ENCODE peak calls at places on chromosomes 1 and 21, in nine cellular contexts. E, K, U, A, Z, X, S, C and G are unnamed samples.

GRCh38 chr1:226995064-226995965 is 55.2 kb downstream of the COQ8A start:
- DNase-seq in A (no peak), K (no peak), U (no peak), Z (peak; percentile 66), C (no peak), E (no peak), S (no peak), X (no peak), G (no peak)

GRCh38 chr1:3869751-3870301 is 12.6 kb downstream of the DFFB start:
- DNase-seq in C (no peak), K (no peak), X (no peak), U (no peak), A (no peak), S (no peak), E (no peak), Z (no peak), G (no peak)

GRCh38 chr1:93629101-93630059 is 52.3 kb downstream of the BCAR3 start:
- DNase-seq in C (peak; percentile 82), A (no peak), E (peak; percentile 44), U (no peak), S (no peak), Z (peak; percentile 61), K (no peak), X (no peak), G (peak; percentile 17)

GRCh38 chr21:38806942-38807284 is 1.2 kb downstream of the ETS2 start:
- DNase-seq in C (peak; percentile 52), A (no peak), U (no peak), X (no peak), K (no peak), S (no peak), Z (no peak), E (no peak), G (no peak)

GRCh38 chr1:181137217-181137743 is 48.8 kb downstream of the IER5 start:
- DNase-seq in U (no peak), K (no peak), X (no peak), C (no peak), S (no peak), Z (no peak), E (no peak), A (no peak), G (no peak)

GRCh38 chr1:55285849-55286248 is 70.7 kb upstream of the USP24 start:
- DNase-seq in E (no peak), Z (no peak), U (no peak), C (peak; percentile 27), X (no peak), A (no peak), S (no peak), K (no peak), G (no peak)

GRCh38 chr1:115671176-115672062 is 29.6 kb downstream of the VANGL1 start:
- DNase-seq in E (peak; percentile 55), A (no peak), X (no peak), Z (no peak), U (no peak), K (no peak), C (no peak), S (no peak), G (no peak)

GRCh38 chr1:43279161-43279560 is 6.2 kb downstream of the C1orf210 start:
- DNase-seq in E (no peak), U (no peak), C (no peak), S (peak; percentile 53), K (no peak), X (no peak), A (no peak), Z (no peak), G (no peak)

GRCh38 chr1:101316801-101317200 is 80.0 kb downstream of the S1PR1 start:
- DNase-seq in Z (no peak), C (no peak), A (no peak), K (no peak), E (no peak), U (no peak), S (no peak), X (no peak), G (no peak)

GRCh38 chr1:65554829-65555228 is 134.4 kb downstream of the LEPR start:
- DNase-seq in S (no peak), E (no peak), U (no peak), K (no peak), Z (no peak), A (no peak), X (no peak), C (no peak), G (no peak)

GRCh38 chr1:202200112-202200548 is 6.5 kb downstream of the LGR6 start:
- DNase-seq in X (no peak), S (no peak), E (no peak), U (peak; percentile 36), C (no peak), A (no peak), Z (no peak), K (peak; percentile 84), G (no peak)

DNA sequence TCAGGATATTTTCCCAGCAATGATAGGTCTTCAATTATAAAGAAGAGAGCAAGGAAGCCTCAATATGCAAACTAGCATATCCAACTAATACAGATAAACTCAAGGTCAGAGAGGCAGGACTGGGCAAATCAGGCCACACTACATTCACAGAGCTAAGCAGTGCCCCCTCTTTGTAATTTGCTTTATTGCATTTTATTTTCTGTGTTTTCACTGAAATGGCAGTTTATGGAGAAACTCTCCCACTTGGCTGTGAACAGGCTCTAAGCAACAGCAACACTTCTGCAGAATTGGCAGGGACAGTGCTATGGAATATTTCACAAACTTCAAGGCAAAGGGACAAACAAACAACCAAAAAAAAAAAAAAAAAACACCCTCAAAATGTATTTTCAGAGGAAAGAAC is 93.4 kb upstream of the SOD1 start:
- DNase-seq in K (no peak), C (no peak), A (no peak), E (no peak), U (no peak), Z (no peak), S (no peak), X (no peak), G (no peak)
- TF ChIP-seq CTCF in K (no peak), C (no peak), A (no peak), E (no peak), U (no peak), Z (no peak), S (no peak), X (peak; percentile 25), G (peak; percentile 42)

DNA sequence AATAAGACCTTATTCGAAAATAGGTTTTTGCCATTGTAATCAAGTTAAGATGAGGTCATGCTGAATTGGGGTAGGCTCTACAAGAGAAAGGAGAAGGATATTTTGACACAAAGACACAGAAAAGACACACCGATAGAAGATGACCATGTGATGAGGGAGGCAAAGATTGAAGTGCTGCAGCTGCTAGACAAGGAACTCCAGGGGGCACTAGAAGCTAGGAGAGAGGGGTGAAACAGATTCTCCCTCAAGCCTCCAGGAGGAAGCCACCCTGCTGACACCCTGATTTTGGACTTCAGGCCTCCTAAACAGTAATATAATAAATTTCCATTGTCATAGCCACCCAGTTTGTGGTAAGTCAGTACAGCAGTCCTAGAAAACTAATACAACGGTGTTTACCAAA is 506.8 kb upstream of the CAMK1G start:
- DNase-seq in A (no peak), X (no peak), Z (peak; percentile 33), U (no peak), K (no peak), C (peak; percentile 10), E (no peak), S (no peak), G (no peak)
- TF ChIP-seq CTCF in A (no peak), X (peak; percentile 9), Z (peak; percentile 41), U (no peak), K (no peak), C (peak; percentile 34), E (no peak), S (no peak), G (peak; percentile 37)

DNA sequence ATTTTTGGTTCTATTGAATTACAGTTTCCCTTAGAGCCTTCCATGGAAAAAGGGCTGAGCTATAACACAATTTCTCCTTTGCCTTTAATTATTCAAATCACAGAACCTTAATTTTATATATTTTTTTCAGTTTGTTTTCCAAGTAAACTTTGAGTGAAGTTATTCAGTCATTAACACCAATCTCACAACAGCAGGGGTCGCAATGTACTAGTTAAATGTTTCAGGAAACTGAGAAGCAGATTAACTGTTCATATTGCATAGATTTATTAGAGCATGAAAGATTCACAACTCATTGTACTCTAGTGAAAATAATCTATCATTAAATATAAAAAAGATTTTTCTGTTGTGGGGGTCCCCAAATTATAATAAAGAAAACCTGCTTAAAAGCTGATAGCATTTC is 64.1 kb downstream of the KIFAP3 start:
- DNase-seq in X (no peak), S (no peak), Z (no peak), A (peak; percentile 17), E (no peak), C (peak; percentile 48), U (no peak), K (no peak), G (no peak)
- TF ChIP-seq CTCF in X (peak; percentile 62), S (peak; percentile 41), Z (no peak), A (no peak), E (no peak), C (no peak), U (no peak), K (no peak), G (peak; percentile 68)

GRCh38 chr1:23915470-23915869 is 2.3 kb upstream of the CNR2 start:
- DNase-seq in C (no peak), A (no peak), X (no peak), K (no peak), Z (no peak), U (no peak), E (no peak), S (no peak), G (no peak)

GRCh38 chr1:23914921-23915320 is 1.8 kb upstream of the CNR2 start:
- DNase-seq in E (no peak), U (no peak), X (no peak), K (no peak), S (no peak), A (no peak), Z (no peak), C (no peak), G (no peak)

GRCh38 chr1:23913212-23913880 is at the start of gene CNR2:
- DNase-seq in X (no peak), Z (no peak), S (no peak), E (peak; percentile 89), K (no peak), U (no peak), A (no peak), C (no peak), G (no peak)

GRCh38 chr1:23911924-23912323 is 1.2 kb downstream of the CNR2 start:
- DNase-seq in U (no peak), K (no peak), E (no peak), Z (no peak), S (no peak), C (no peak), A (no peak), X (no peak), G (no peak)

DNA sequence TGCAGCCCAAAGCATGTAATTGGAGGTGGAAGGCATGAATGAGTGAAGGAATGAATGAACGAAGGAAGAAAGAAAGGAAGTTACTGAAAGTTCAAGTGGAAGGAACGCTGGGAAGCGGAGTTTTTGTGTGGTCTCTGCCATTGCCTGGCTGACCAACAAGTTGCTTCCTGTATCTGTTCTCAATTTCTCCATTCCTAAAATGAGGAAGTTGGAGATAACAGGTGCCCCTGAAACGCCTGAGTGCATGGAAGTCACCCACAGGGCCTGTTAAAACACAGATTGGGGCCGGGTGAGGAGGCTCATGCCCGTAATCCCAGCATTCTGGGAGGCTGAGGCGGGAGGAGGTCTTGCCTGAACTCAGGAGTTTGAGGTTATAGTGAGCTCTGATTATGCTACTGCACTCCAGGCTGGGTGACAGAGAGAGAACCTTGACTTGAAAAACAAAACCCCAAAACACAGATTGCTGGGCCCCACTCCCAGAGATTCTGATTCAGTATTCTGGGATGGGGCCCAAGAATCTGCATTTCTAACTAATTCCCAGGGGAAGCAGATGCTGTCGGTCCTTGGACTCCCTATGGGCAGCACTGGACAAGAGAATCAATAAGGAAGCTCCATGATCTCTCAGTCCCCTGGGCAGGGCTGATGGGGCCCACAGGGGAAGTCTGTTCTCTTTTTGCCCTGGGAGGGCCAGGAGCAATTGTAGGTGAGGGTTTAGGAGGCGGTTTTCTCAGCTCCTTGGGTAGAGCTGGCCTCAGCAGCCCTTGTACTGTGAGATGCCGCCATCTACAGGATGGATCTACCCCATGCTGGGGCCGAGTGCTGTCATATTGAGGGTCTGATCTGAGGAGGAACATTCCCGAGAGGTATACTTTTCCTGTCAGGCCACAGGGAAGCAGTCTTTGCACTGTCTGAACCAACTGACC is 3.3 kb upstream of the CNR2 start:
- DNase-seq in E (peak; percentile 76), X (peak; percentile 28), K (peak; percentile 78), C (peak; percentile 44), Z (peak; percentile 87), A (peak; percentile 80), S (peak; percentile 81), U (peak; percentile 80), G (no peak)
- TF ChIP-seq CTCF in E (peak; percentile 35), X (peak; percentile 72), K (peak; percentile 69), C (peak; percentile 46), Z (peak; percentile 74), A (no peak), S (peak; percentile 64), U (peak; percentile 44), G (peak; percentile 55)